ENCODE peak calls at places on chromosomes 3 and 15, in eight cellular contexts. B, M, Z, L, U, D, V and A are unnamed samples. For H3K36me3, the result is how much of the 10 kb centered on the place peaks cover.

GRCh38 chr15:29476503-29477080 is 207.0 kb upstream of the NSMCE3 start:
- DNase-seq in U (no peak), D (no peak), M (no peak), L (no peak), B (no peak), Z (no peak), V (no peak), A (no peak)

GRCh38 chr3:127615631-127616305 is 13.2 kb upstream of the PODXL2 start:
- DNase-seq in L (no peak), M (no peak), D (peak), U (no peak), B (no peak), Z (no peak), V (no peak), A (no peak)

GRCh38 chr15:66886686-66887273 is 178.6 kb upstream of the SMAD3 start:
- DNase-seq in L (no peak), D (no peak), M (peak), Z (no peak), B (no peak), U (no peak), V (no peak), A (no peak)

GRCh38 chr3:40292637-40293036 is 16.9 kb upstream of the EIF1B start:
- DNase-seq in L (no peak), U (no peak), Z (no peak), D (no peak), B (no peak), V (no peak), M (no peak), A (no peak)

GRCh38 chr3:124520970-124521369 is 209.3 kb upstream of the UMPS start:
- DNase-seq in M (no peak), B (peak), Z (no peak), D (no peak), L (no peak), U (no peak), V (no peak), A (no peak)

GRCh38 chr15:72784233-72784876 is 797 bp upstream of the ADPGK start:
- DNase-seq in M (peak), L (peak), U (no peak), V (no peak), B (peak), Z (peak), D (no peak), A (peak)

GRCh38 chr3:177468331-177468730 is 271.0 kb upstream of the TBL1XR1 start:
- DNase-seq in D (no peak), M (peak), L (peak), Z (no peak), B (no peak), U (peak), V (no peak), A (peak)

GRCh38 chr15:58392611-58393161 is 39.1 kb upstream of the LIPC start:
- DNase-seq in B (no peak), V (no peak), D (no peak), Z (no peak), U (no peak), M (no peak), L (no peak), A (no peak)

GRCh38 chr3:42699511-42699971 is 3.1 kb downstream of the HHATL start:
- DNase-seq in U (peak), L (no peak), V (no peak), M (no peak), Z (no peak), D (no peak), B (no peak), A (no peak)

GRCh38 chr3:16884084-16884747 is 539 bp upstream of the PLCL2 start:
- DNase-seq in B (no peak), U (peak), M (no peak), D (peak), L (no peak), V (peak), Z (peak), A (no peak)

GRCh38 chr3:73228425-73228824 is 167.0 kb downstream of the EBLN2 start:
- DNase-seq in Z (no peak), L (no peak), U (no peak), V (no peak), D (no peak), B (peak), M (no peak), A (no peak)

GRCh38 chr3:128555881-128556280 is 62.9 kb upstream of the GATA2 start:
- DNase-seq in M (no peak), U (no peak), V (no peak), Z (no peak), L (no peak), B (no peak), D (no peak), A (no peak)

GRCh38 chr3:59017617-59017984 is 32.2 kb downstream of the CFAP20DC start:
- DNase-seq in D (no peak), M (no peak), Z (no peak), U (no peak), B (no peak), V (no peak), L (no peak), A (no peak)

GRCh38 chr3:22922317-22922716 is 280.8 kb upstream of the UBE2E2 start:
- DNase-seq in B (peak), L (no peak), V (no peak), M (no peak), Z (no peak), U (no peak), D (no peak), A (no peak)

GRCh38 chr3:48561045-48561736 is 2.4 kb downstream of the UCN2 start:
- DNase-seq in Z (peak), B (no peak), D (no peak), M (peak), L (peak), V (peak), U (peak), A (no peak)

GRCh38 chr3:162632672-162633071 is 1136.1 kb downstream of the OTOL1 start:
- DNase-seq in B (no peak), L (peak), D (no peak), Z (no peak), U (no peak), V (no peak), M (no peak), A (no peak)

GRCh38 chr3:55511895-55512585 is 24.9 kb upstream of the WNT5A start:
- DNase-seq in D (no peak), U (no peak), L (no peak), M (no peak), B (peak), V (no peak), Z (no peak), A (peak)

GRCh38 chr3:155714295-155714718 is 30.6 kb downstream of the PLCH1 start:
- DNase-seq in U (no peak), B (no peak), D (no peak), Z (peak), L (no peak), V (no peak), M (no peak), A (no peak)

GRCh38 chr3:187136936-187137335 is 2.4 kb downstream of the RPL39L start:
- DNase-seq in L (peak), Z (no peak), M (no peak), B (peak), V (no peak), U (no peak), D (no peak), A (no peak)

GRCh38 chr15:93235926-93236781 is 147.1 kb upstream of the RGMA start:
- DNase-seq in U (peak), D (no peak), L (no peak), Z (no peak), V (no peak), B (no peak), M (peak), A (no peak)

GRCh38 chr15:45121706-45122417 is 7.7 kb downstream of the DUOXA2 start:
- DNase-seq in L (peak), D (no peak), V (no peak), U (no peak), M (no peak), Z (no peak), B (peak), A (peak)

GRCh38 chr3:177358968-177359600 is 161.8 kb upstream of the TBL1XR1 start:
- DNase-seq in D (peak), U (peak), L (no peak), Z (peak), B (peak), V (no peak), M (no peak), A (no peak)

GRCh38 chr3:20574746-20575145 is 388.7 kb upstream of the SGO1 start:
- DNase-seq in D (no peak), V (no peak), B (peak), Z (no peak), U (no peak), M (no peak), L (peak), A (peak)

GRCh38 chr15:72288796-72289596 is 16.6 kb upstream of the PARP6 start:
- DNase-seq in M (no peak), U (no peak), B (no peak), Z (no peak), L (no peak), D (no peak), V (no peak), A (no peak)

GRCh38 chr3:149216195-149216869 is 5.3 kb downstream of the CP start:
- DNase-seq in B (peak), L (no peak), M (no peak), D (no peak), V (no peak), U (no peak), Z (peak), A (no peak)

GRCh38 chr3:122183893-122184590 is 574 bp downstream of the CASR start:
- DNase-seq in V (no peak), U (no peak), D (peak), L (no peak), Z (peak), M (no peak), B (no peak), A (no peak)
- H3K4me3 ChIP-seq in V (peak), U (peak), D (no peak), L (no peak), Z (peak), M (no peak), B (no peak), A (no peak)

GRCh38 chr15:75620776-75621536 is 4.6 kb downstream of the SNUPN start:
- DNase-seq in B (peak), D (no peak), L (peak), U (peak), M (peak), V (peak), Z (no peak), A (peak)
- TF ChIP-seq CTCF in B (peak), D (no peak), L (peak), U (peak), M (no peak), V (peak), Z (no peak), A (peak)

GRCh38 chr3:31364711-31365110 is 168.0 kb upstream of the STT3B start:
- DNase-seq in B (peak), U (no peak), V (no peak), L (peak), M (no peak), D (no peak), Z (no peak), A (no peak)
- H3K36me3 ChIP-seq in B (under half), U (under half), V (under half), L (under half), M (under half), D (under half), Z (under half), A (under half)

DNA sequence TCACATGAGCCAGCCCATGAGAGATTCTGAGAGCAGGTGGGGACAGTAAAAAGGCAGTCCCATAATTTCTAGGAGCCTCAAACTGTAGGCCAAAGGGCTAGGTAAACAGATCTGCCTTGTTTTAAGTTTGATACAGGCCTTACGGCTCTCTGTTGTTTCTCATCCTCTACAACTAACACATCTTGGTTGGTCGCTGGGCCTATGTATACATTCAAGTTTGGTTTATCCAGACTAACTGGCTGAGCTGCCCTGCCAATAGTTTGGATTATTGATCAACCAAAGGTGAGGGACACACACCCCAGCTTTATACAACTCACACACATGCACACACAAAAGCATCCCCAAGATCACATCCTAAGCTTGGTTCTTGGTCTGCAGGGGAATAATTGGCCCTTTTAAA is 3.0 kb downstream of the SIAH2 start:
- DNase-seq in M (no peak), B (no peak), Z (no peak), U (no peak), V (no peak), L (no peak), D (no peak), A (no peak)
- H3K4me3 ChIP-seq in M (peak), B (peak), Z (no peak), U (peak), V (peak), L (no peak), D (peak), A (peak)

GRCh38 chr3:80559701-80560100 is 791.9 kb upstream of the ROBO1 start:
- DNase-seq in V (no peak), L (no peak), B (no peak), M (no peak), D (no peak), Z (no peak), U (no peak), A (no peak)
- TF ChIP-seq CTCF in V (no peak), L (no peak), B (no peak), M (no peak), D (no peak), Z (no peak), U (no peak), A (no peak)

GRCh38 chr15:89179966-89180875 is 41.2 kb downstream of the RLBP1 start:
- DNase-seq in D (no peak), Z (no peak), B (no peak), M (no peak), V (no peak), L (peak), U (no peak), A (peak)
- H3K36me3 ChIP-seq in D (half or more), Z (under half), B (under half), M (half or more), V (under half), L (under half), U (under half), A (under half)

DNA sequence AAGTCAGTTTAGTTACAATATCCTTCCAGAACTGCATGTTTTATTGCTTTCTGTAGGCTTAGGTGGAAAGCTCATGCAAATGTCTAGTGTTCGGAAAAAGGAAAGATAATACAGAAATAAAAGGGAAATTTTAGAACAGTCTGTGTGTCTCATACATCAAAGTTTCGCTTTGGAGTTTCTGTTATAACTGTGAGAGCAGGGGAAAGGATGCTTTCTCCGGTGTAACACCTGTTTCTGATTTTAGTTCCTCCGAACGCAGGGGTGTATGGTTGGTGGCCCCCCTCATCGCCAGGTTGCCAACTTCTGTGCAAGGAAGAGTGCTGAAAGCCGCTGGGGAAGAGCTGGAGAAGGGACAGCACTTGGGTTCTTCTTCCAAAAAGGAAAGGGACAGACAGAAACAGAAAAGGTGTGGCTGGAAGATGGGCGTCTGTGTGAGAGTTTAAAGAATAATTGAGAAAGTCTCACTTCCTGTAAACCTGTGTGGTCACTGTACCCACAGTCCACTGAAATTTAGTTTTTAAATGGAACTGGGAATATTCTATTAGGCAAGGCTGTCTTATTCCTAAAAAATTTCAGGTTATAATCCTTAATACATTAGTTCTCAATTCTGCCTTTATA is 6.7 kb downstream of the P2RY12 start:
- DNase-seq in V (no peak), Z (no peak), D (no peak), B (no peak), M (no peak), L (no peak), U (no peak), A (no peak)
- H3K4me3 ChIP-seq in V (no peak), Z (no peak), D (no peak), B (no peak), M (no peak), L (no peak), U (no peak), A (no peak)